ENCODE peak calls at places on chromosome 9, in four cellular contexts. One of them, this sample, is unnamed.

GRCh38 chr9:89379031-89379430 is 60.7 kb downstream of the SECISBP2 start:
- DNase-seq in K562: no peak
- DNase-seq in GM12878: no peak
- DNase-seq in H1: no peak
- DNase-seq in this sample: no peak

GRCh38 chr9:79565245-79565644 is 6.5 kb upstream of the TLE4 start:
- DNase-seq in GM12878: peak
- DNase-seq in H1: no peak
- DNase-seq in K562: no peak
- DNase-seq in this sample: no peak

GRCh38 chr9:28264368-28264767 is 691.1 kb upstream of the C9orf72 start:
- DNase-seq in K562: no peak
- DNase-seq in H1: no peak
- DNase-seq in GM12878: no peak
- DNase-seq in this sample: no peak

GRCh38 chr9:89940625-89941024 is 335.8 kb downstream of the GADD45G start:
- DNase-seq in H1: no peak
- DNase-seq in K562: no peak
- DNase-seq in GM12878: no peak
- DNase-seq in this sample: no peak

GRCh38 chr9:86614871-86615849 is 260.9 kb upstream of the TUT7 start:
- DNase-seq in H1: peak
- DNase-seq in K562: peak
- DNase-seq in GM12878: no peak
- DNase-seq in this sample: no peak

GRCh38 chr9:128164332-128164885 is 4.3 kb downstream of the BBLN start:
- DNase-seq in H1: no peak
- DNase-seq in K562: no peak
- DNase-seq in GM12878: no peak
- DNase-seq in this sample: no peak

GRCh38 chr9:88477300-88477751 is 57.7 kb upstream of the NXNL2 start:
- DNase-seq in H1: no peak
- DNase-seq in K562: no peak
- DNase-seq in GM12878: peak
- DNase-seq in this sample: no peak

GRCh38 chr9:95754533-95755420 is 120.7 kb upstream of the ERCC6L2 start:
- DNase-seq in H1: no peak
- DNase-seq in GM12878: no peak
- DNase-seq in K562: no peak
- DNase-seq in this sample: no peak

GRCh38 chr9:27540537-27540936 is 10.9 kb upstream of the MOB3B start:
- DNase-seq in K562: no peak
- DNase-seq in GM12878: no peak
- DNase-seq in H1: no peak
- DNase-seq in this sample: no peak

GRCh38 chr9:110592075-110592830 is 12.7 kb upstream of the SVEP1 start:
- DNase-seq in K562: no peak
- DNase-seq in H1: no peak
- DNase-seq in GM12878: no peak
- DNase-seq in this sample: no peak

GRCh38 chr9:132341177-132341840 is 13.5 kb downstream of the SETX start:
- DNase-seq in K562: no peak
- DNase-seq in GM12878: no peak
- DNase-seq in H1: no peak
- DNase-seq in this sample: no peak

GRCh38 chr9:81479573-81479972 is 209.8 kb downstream of the TLE1 start:
- DNase-seq in GM12878: no peak
- DNase-seq in H1: no peak
- DNase-seq in K562: no peak
- DNase-seq in this sample: no peak

GRCh38 chr9:96762562-96762961 is 15.3 kb downstream of the ZNF510 start:
- DNase-seq in H1: no peak
- DNase-seq in K562: no peak
- DNase-seq in GM12878: no peak
- DNase-seq in this sample: no peak

GRCh38 chr9:128218518-128219389 is 15.6 kb downstream of the DNM1 start:
- DNase-seq in H1: peak
- DNase-seq in K562: peak
- DNase-seq in GM12878: peak
- DNase-seq in this sample: peak

GRCh38 chr9:3852545-3852944 is 326.7 kb upstream of the RFX3 start:
- DNase-seq in GM12878: no peak
- DNase-seq in K562: no peak
- DNase-seq in H1: no peak
- DNase-seq in this sample: no peak

GRCh38 chr9:136084191-136084944 is 10.7 kb downstream of the NACC2 start:
- DNase-seq in H1: no peak
- DNase-seq in GM12878: no peak
- DNase-seq in K562: no peak
- DNase-seq in this sample: no peak

GRCh38 chr9:89519393-89519805 is 21.5 kb upstream of the SEMA4D start:
- DNase-seq in GM12878: no peak
- DNase-seq in K562: no peak
- DNase-seq in H1: no peak
- DNase-seq in this sample: peak

GRCh38 chr9:2317591-2317990 is 302.4 kb downstream of the SMARCA2 start:
- DNase-seq in K562: no peak
- DNase-seq in H1: no peak
- DNase-seq in GM12878: no peak
- DNase-seq in this sample: no peak

GRCh38 chr9:89676281-89676680 is 71.5 kb downstream of the GADD45G start:
- DNase-seq in GM12878: no peak
- DNase-seq in H1: no peak
- DNase-seq in K562: no peak
- DNase-seq in this sample: no peak

GRCh38 chr9:76655121-76655531 is 109.1 kb upstream of the PCA3 start:
- DNase-seq in GM12878: no peak
- DNase-seq in H1: no peak
- DNase-seq in K562: no peak
- DNase-seq in this sample: no peak

GRCh38 chr9:70392189-70392588 is 22.3 kb downstream of the KLF9 start:
- DNase-seq in K562: no peak
- DNase-seq in H1: no peak
- DNase-seq in GM12878: no peak
- DNase-seq in this sample: no peak

GRCh38 chr9:96420468-96421219 is 2.5 kb upstream of the ZNF367 start:
- DNase-seq in H1: no peak
- DNase-seq in K562: peak
- DNase-seq in GM12878: peak
- DNase-seq in this sample: peak

GRCh38 chr9:104748359-104749031 is 1.0 kb downstream of the NIPSNAP3A start:
- DNase-seq in H1: no peak
- DNase-seq in GM12878: no peak
- DNase-seq in K562: peak
- DNase-seq in this sample: no peak

GRCh38 chr9:112378441-112379176 is 1.3 kb upstream of the HSDL2 start:
- DNase-seq in GM12878: no peak
- DNase-seq in K562: peak
- DNase-seq in H1: no peak
- DNase-seq in this sample: no peak

GRCh38 chr9:1155602-1156001 is 105.4 kb downstream of the DMRT2 start:
- DNase-seq in GM12878: no peak
- DNase-seq in K562: no peak
- DNase-seq in H1: no peak
- DNase-seq in this sample: no peak

GRCh38 chr9:133148351-133149129 is 15.2 kb downstream of the GBGT1 start:
- DNase-seq in GM12878: no peak
- DNase-seq in H1: peak
- DNase-seq in K562: peak
- DNase-seq in this sample: no peak

GRCh38 chr9:98255064-98255577 is 328 bp downstream of the TBC1D2 start:
- DNase-seq in GM12878: no peak
- DNase-seq in K562: peak
- DNase-seq in H1: no peak
- DNase-seq in this sample: no peak
- TF ChIP-seq EGR1 in GM12878: no peak
- TF ChIP-seq EGR1 in K562: no peak
- TF ChIP-seq EGR1 in H1: no peak
- TF ChIP-seq EGR1 in this sample: no peak

GRCh38 chr9:109192732-109193361 is 25.8 kb upstream of the FRRS1L start:
- DNase-seq in H1: peak
- DNase-seq in GM12878: no peak
- DNase-seq in K562: peak
- DNase-seq in this sample: peak
- TF ChIP-seq RAD21 in H1: peak
- TF ChIP-seq RAD21 in GM12878: peak
- TF ChIP-seq RAD21 in K562: peak
- TF ChIP-seq RAD21 in this sample: peak

DNA sequence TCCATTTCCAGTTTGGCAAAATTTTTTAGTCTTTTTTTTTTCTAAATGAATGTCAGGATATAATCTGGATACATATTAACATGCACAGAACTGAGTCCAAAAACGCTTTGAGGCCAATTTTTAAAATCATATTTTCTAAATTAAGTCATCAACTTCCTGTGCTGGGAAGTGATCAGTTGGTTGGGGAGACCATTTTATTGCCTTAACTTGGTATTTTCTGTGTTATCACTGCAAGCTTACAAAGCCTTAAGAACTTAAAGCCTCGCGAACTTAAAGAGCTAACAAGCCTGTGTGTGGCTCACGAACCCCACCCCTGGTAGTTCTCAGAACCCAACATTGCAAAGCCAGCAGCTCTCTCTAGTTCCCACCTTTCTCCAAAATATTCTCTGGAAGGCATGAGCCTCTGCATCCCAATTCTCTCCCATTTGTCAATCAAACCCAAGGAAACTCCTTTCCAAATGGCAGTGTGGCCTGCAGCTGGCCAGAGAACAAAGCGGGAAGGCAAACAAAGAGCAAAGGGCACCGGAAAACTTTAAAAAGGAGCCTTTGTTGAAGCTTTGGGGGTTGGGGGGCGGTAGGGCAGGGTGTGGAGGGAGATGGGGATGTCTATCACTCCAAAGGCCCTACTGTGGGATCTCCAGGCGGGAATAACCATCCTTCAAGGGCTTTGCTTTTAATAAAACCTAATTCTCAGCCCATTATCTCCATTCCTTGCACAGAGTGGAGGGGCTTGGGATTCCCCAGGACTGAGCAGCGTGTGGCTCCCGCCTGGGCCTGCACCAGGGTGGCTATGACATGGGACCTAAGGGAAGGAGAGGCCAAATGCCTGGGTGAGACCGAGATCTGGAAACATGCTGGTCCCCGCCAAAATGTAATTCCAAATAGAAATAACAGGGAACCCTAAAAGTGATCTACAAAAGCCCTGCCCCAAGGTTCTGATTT is 65.0 kb downstream of the ROR2 start:
- DNase-seq in K562: no peak
- DNase-seq in H1: peak
- DNase-seq in GM12878: no peak
- DNase-seq in this sample: no peak
- TF ChIP-seq EGR1 in K562: no peak
- TF ChIP-seq EGR1 in H1: no peak
- TF ChIP-seq EGR1 in GM12878: no peak
- TF ChIP-seq EGR1 in this sample: no peak

GRCh38 chr9:130327781-130328348 is 62.3 kb downstream of the HMCN2 start:
- DNase-seq in K562: no peak
- DNase-seq in GM12878: no peak
- DNase-seq in H1: no peak
- DNase-seq in this sample: no peak
- TF ChIP-seq RAD21 in K562: no peak
- TF ChIP-seq RAD21 in GM12878: no peak
- TF ChIP-seq RAD21 in H1: no peak
- TF ChIP-seq RAD21 in this sample: no peak

GRCh38 chr9:114364528-114365041 is 23.2 kb downstream of the AKNA start:
- DNase-seq in K562: no peak
- DNase-seq in GM12878: no peak
- DNase-seq in H1: no peak
- DNase-seq in this sample: no peak
- TF ChIP-seq EGR1 in K562: no peak
- TF ChIP-seq EGR1 in GM12878: no peak
- TF ChIP-seq EGR1 in H1: no peak
- TF ChIP-seq EGR1 in this sample: no peak

DNA sequence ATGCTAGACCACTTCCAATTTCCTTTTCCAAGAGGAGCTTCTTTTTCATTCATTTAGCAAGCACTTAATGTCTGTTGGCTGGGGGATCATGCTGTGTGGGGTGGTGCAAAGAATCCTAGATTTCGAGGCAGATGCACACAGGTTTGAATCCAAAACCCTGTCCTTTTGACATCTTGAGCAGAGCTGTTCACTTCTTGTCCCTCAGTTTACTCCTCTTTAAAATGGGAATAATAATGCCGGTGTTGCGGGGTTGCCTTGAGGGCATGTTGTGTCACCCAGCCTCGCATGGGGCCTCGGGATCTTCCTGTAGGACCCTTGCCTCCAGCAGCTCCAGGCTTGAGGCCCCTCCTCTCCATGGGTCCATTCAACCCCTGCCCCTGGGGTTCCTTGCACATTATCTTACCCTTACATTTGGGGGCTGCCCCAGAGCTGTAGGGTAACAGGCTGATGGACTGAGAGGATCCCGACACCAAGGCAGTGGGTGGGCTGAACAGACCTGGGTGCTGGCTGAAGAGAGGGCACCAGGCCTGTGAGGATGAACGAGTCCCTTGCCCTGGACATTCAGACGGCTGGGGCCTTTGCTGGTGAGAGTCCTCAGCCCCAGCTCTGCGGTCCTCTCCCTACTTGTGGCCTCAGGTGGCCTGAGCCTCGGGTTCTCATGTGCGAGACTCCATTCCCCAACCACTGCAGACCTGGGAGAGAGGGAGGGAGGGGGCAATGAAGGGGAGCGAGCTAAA is 145.8 kb downstream of the BARX1 start:
- DNase-seq in GM12878: no peak
- DNase-seq in H1: no peak
- DNase-seq in K562: no peak
- DNase-seq in this sample: no peak
- TF ChIP-seq RAD21 in GM12878: no peak
- TF ChIP-seq RAD21 in H1: no peak
- TF ChIP-seq RAD21 in K562: no peak
- TF ChIP-seq RAD21 in this sample: no peak

DNA sequence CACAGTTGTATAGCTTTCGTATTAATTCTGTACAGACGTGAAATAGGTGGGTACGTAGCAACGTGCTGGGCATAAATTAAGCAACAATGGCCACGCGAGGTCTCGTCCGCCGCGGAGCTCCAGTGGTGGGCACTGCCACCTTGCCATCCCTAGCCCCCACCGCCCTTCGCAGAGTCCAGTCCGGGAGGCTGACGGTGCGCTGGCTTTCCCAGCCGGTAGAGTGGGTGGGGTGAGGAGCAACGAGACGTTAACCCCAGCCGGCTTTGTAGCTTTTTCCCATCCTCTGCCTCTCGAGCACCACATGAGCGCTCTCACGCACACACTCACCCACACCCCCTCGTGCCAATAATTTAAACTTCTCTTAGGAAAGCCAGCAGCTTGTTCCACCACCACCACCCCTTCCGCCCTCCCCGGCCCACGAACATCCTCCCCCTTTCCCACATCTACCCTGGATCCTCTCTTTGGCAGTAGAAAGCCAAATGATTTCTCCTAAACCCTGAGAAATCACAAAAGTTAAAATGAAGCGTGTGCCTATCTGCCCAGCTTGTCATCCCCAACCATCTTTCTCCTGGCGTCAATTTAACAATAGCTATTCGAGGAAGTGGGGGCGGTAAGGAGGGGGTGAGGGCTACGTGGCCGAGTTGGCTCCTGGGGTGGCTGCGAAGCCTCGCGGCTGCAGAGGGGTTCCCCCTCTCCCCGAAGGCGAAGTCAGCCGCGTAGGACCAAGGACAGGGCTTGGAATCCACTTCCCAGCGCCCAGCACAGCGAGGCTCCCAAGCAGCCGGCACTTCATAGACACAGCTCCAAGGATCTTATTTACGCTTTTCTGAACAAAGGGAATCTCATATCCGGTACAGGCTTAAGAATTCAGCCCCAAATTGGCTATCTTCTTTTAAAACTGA is 1.5 kb downstream of the ELAVL2 start:
- DNase-seq in K562: no peak
- DNase-seq in H1: peak
- DNase-seq in GM12878: no peak
- DNase-seq in this sample: no peak
- TF ChIP-seq EGR1 in K562: no peak
- TF ChIP-seq EGR1 in H1: no peak
- TF ChIP-seq EGR1 in GM12878: no peak
- TF ChIP-seq EGR1 in this sample: no peak

This sample was measured in HCT116.